ENCODE peak calls at places on chromosomes 6 and 20, in four cellular contexts. P is prostate gland, M is transverse colon, E is mucosa of gallbladder. X is an unnamed sample.
A peak's percentile ranks its signal among the peaks of the same experiment; 100 is the strongest.

GRCh38 chr20:20425785-20426471 is 58.0 kb downstream of the INSM1 start:
- DNase-seq in P (no peak), M (no peak), E (no peak), X (no peak)

GRCh38 chr20:16819483-16819882 is 71.3 kb downstream of the OTOR start:
- DNase-seq in P (no peak), M (no peak), E (no peak), X (no peak)

GRCh38 chr6:150741633-150742200 is 123.8 kb upstream of the MTHFD1L start:
- DNase-seq in P (no peak), M (no peak), E (no peak), X (no peak)

GRCh38 chr20:62408055-62408454 is 970 bp upstream of the CABLES2 start:
- DNase-seq in P (no peak), M (no peak), E (no peak), X (no peak)

GRCh38 chr20:1377341-1377871 is 15.4 kb downstream of the FKBP1A start:
- DNase-seq in P (no peak), M (no peak), E (no peak), X (no peak)

GRCh38 chr20:46049190-46049589 is 20.2 kb downstream of the SLC12A5 start:
- DNase-seq in P (no peak), M (no peak), E (no peak), X (no peak)

GRCh38 chr6:108944707-108945685 is 96.8 kb downstream of the ARMC2 start:
- DNase-seq in P (peak; percentile 63), M (no peak), E (peak; percentile 63), X (no peak)

GRCh38 chr6:19465240-19465639 is 371.9 kb upstream of the ID4 start:
- DNase-seq in P (no peak), M (no peak), E (no peak), X (no peak)

GRCh38 chr20:37389241-37389747 is 43.4 kb downstream of the SRC start:
- DNase-seq in P (no peak), M (no peak), E (no peak), X (no peak)

GRCh38 chr6:148596886-148597455 is 149.9 kb upstream of the UST start:
- DNase-seq in P (no peak), M (no peak), E (no peak), X (no peak)

GRCh38 chr6:128952902-128953301 is 70.0 kb downstream of the LAMA2 start:
- DNase-seq in P (no peak), M (no peak), E (no peak), X (no peak)

GRCh38 chr6:51350308-51350904 is 531.7 kb downstream of the TFAP2B start:
- DNase-seq in P (no peak), M (no peak), E (no peak), X (no peak)

GRCh38 chr20:11870411-11870810 is 47.3 kb upstream of the BTBD3 start:
- DNase-seq in P (no peak), M (no peak), E (no peak), X (no peak)

GRCh38 chr6:118325220-118325860 is 222.8 kb upstream of the PLN start:
- DNase-seq in P (no peak), M (no peak), E (no peak), X (no peak)

GRCh38 chr6:31070711-31071197 is 41.6 kb downstream of the C6orf15 start:
- DNase-seq in P (peak; percentile 65), M (no peak), E (peak; percentile 55), X (peak; percentile 41)

GRCh38 chr6:56516003-56516402 is 126.7 kb downstream of the DST start:
- DNase-seq in P (no peak), M (no peak), E (no peak), X (no peak)

GRCh38 chr6:168865-169455 is 123.3 kb upstream of the DUSP22 start:
- DNase-seq in P (no peak), M (no peak), E (no peak), X (no peak)

GRCh38 chr20:17202668-17203067 is 24.2 kb upstream of the PCSK2 start:
- DNase-seq in P (no peak), M (no peak), E (no peak), X (no peak)

GRCh38 chr20:25197173-25197869 is 1.8 kb downstream of the ENTPD6 start:
- DNase-seq in P (no peak), M (peak; percentile 53), E (no peak), X (no peak)

GRCh38 chr6:90765491-90765890 is 178.6 kb upstream of the MAP3K7 start:
- DNase-seq in P (no peak), M (no peak), E (no peak), X (no peak)

GRCh38 chr6:131868836-131869235 is 61.0 kb downstream of the ENPP1 start:
- DNase-seq in P (no peak), M (no peak), E (no peak), X (no peak)

GRCh38 chr6:106005954-106006353 is 80.2 kb upstream of the PRDM1 start:
- DNase-seq in P (no peak), M (no peak), E (no peak), X (no peak)

GRCh38 chr6:134468633-134469032 is 150.7 kb upstream of the SGK1 start:
- DNase-seq in P (no peak), M (no peak), E (no peak), X (no peak)

GRCh38 chr6:25487012-25487411 is 165.0 kb upstream of the SCGN start:
- DNase-seq in P (no peak), M (no peak), E (no peak), X (no peak)

GRCh38 chr6:117907600-117908245 is 659 bp downstream of the SLC35F1 start:
- DNase-seq in P (no peak), M (no peak), E (no peak), X (no peak)

GRCh38 chr6:113676057-113676456 is 181.1 kb upstream of the MARCKS start:
- DNase-seq in P (no peak), M (no peak), E (no peak), X (peak; percentile 44)

GRCh38 chr6:10412165-10412947 is 2.5 kb downstream of the TFAP2A start:
- DNase-seq in P (peak; percentile 78), M (no peak), E (no peak), X (no peak)

GRCh38 chr6:158029668-158030230 is 48.1 kb downstream of the SYNJ2 start:
- DNase-seq in P (no peak), M (no peak), E (no peak), X (no peak)

GRCh38 chr6:31114970-31115849 is 610 bp downstream of the PSORS1C1 start:
- DNase-seq in P (peak; percentile 43), M (no peak), E (peak; percentile 31), X (no peak)

GRCh38 chr6:40438556-40438955 is 148.6 kb downstream of the LRFN2 start:
- DNase-seq in P (no peak), M (no peak), E (no peak), X (no peak)

GRCh38 chr20:45355209-45355608 is 7.0 kb upstream of the SDC4 start:
- DNase-seq in P (no peak), M (no peak), E (no peak), X (no peak)

GRCh38 chr6:127079681-127080080 is 38.8 kb upstream of the RSPO3 start:
- DNase-seq in P (no peak), M (no peak), E (no peak), X (no peak)

GRCh38 chr6:148470606-148471299 is 128.1 kb downstream of the SASH1 start:
- DNase-seq in P (no peak), M (no peak), E (no peak), X (no peak)

GRCh38 chr6:26246553-26246952 is 118.4 kb upstream of the BTN3A2 start:
- DNase-seq in P (no peak), M (no peak), E (no peak), X (no peak)

GRCh38 chr6:78243519-78243918 is 590.7 kb downstream of the MEI4 start:
- DNase-seq in P (no peak), M (no peak), E (no peak), X (no peak)

GRCh38 chr20:16689906-16690305 is 39.9 kb upstream of the SNRPB2 start:
- DNase-seq in P (no peak), M (no peak), E (no peak), X (no peak)

GRCh38 chr6:31426395-31426794 is 23.0 kb downstream of the MICA start:
- DNase-seq in P (no peak), M (no peak), E (no peak), X (no peak)

GRCh38 chr6:125120054-125120590 is 33.5 kb upstream of the TPD52L1 start:
- DNase-seq in P (no peak), M (no peak), E (no peak), X (no peak)

GRCh38 chr20:51354191-51354768 is 188.2 kb downstream of the NFATC2 start:
- DNase-seq in P (no peak), M (no peak), E (no peak), X (no peak)

X was measured in stomach.